ENCODE peak calls at places on chromosomes 16 and 17, in five cellular contexts. W is stimulated activated naive B cell treated with anti-CD40 and anti-IgM and Interleukin-4, amounts not matched to agents 10 μg/mL and 1 μg/mL and 100 μg/mL, for 72 hours; P is activated T-cell treated with anti-CD3 and anti-CD28 coated beads, Interleukin-2, amount 50 U/mL, for 48 hours; Y is ELR; N is NCI-H1092 treated with DMSO at 0.1 percent for 48 hours. T is an unnamed sample.

GRCh38 chr17:17511971-17512858 is 16.0 kb upstream of the RASD1 start:
- DNase-seq in W (no peak), P (no peak), Y (peak; percentile 96), N (no peak), T (no peak)

GRCh38 chr16:1144476-1145382 is 8.2 kb upstream of the CACNA1H start:
- DNase-seq in W (no peak), P (no peak), Y (no peak), N (peak; percentile 71), T (no peak)

GRCh38 chr16:977096-977701 is 4.4 kb upstream of the SOX8 start:
- DNase-seq in W (no peak), P (no peak), Y (no peak), N (no peak), T (no peak)

GRCh38 chr16:87206646-87207451 is 110.3 kb downstream of the C16orf95 start:
- DNase-seq in W (no peak), P (no peak), Y (peak; percentile 96), N (no peak), T (no peak)

GRCh38 chr16:55543470-55543869 is 23.0 kb upstream of the CAPNS2 start:
- DNase-seq in W (no peak), P (no peak), Y (peak; percentile 69), N (peak; percentile 46), T (no peak)

GRCh38 chr17:77665833-77666232 is 292.7 kb upstream of the TNRC6C start:
- DNase-seq in W (no peak), P (no peak), Y (no peak), N (no peak), T (no peak)

GRCh38 chr17:71855000-71855399 is 265.8 kb upstream of the SOX9 start:
- DNase-seq in W (no peak), P (no peak), Y (no peak), N (no peak), T (no peak)

GRCh38 chr16:2025251-2025650 is 1.5 kb upstream of the NHERF2 start:
- DNase-seq in W (no peak), P (no peak), Y (no peak), N (no peak), T (no peak)

GRCh38 chr17:1919206-1919605 is 89.4 kb downstream of the RPA1 start:
- DNase-seq in W (no peak), P (no peak), Y (no peak), N (no peak), T (no peak)

GRCh38 chr16:67024384-67024896 is 4.5 kb upstream of the CBFB start:
- DNase-seq in W (no peak), P (peak; percentile 13), Y (no peak), N (no peak), T (no peak)

GRCh38 chr16:76650579-76650978 is 373.4 kb downstream of the CNTNAP4 start:
- DNase-seq in W (no peak), P (no peak), Y (peak; percentile 1), N (no peak), T (no peak)

GRCh38 chr16:1133271-1133670 is 19.6 kb upstream of the CACNA1H start:
- DNase-seq in W (no peak), P (no peak), Y (no peak), N (no peak), T (no peak)

GRCh38 chr17:45087496-45087975 is 26.4 kb downstream of the NMT1 start:
- DNase-seq in W (no peak), P (no peak), Y (no peak), N (no peak), T (no peak)

GRCh38 chr16:46830417-46830901 is 521 bp downstream of the C16orf87 start:
- DNase-seq in W (no peak), P (peak; percentile 52), Y (peak; percentile 50), N (no peak), T (peak; percentile 54)

GRCh38 chr17:57259817-57260216 is 3.5 kb downstream of the MSI2 start:
- DNase-seq in W (no peak), P (no peak), Y (no peak), N (no peak), T (no peak)

GRCh38 chr17:76146053-76146875 is 5.2 kb upstream of the FOXJ1 start:
- DNase-seq in W (no peak), P (no peak), Y (peak; percentile 28), N (no peak), T (no peak)

GRCh38 chr16:82655315-82655714 is 28.5 kb downstream of the CDH13 start:
- DNase-seq in W (no peak), P (peak; percentile 60), Y (peak; percentile 94), N (no peak), T (peak; percentile 55)

GRCh38 chr17:20059728-20060188 is 50.6 kb downstream of the SPECC1 start:
- DNase-seq in W (no peak), P (no peak), Y (peak; percentile 13), N (no peak), T (no peak)

GRCh38 chr16:424033-424622 is 1.3 kb upstream of the RAB11FIP3 start:
- DNase-seq in W (no peak), P (no peak), Y (peak; percentile 92), N (no peak), T (no peak)

GRCh38 chr16:19084879-19085278 is 17.5 kb downstream of the COQ7 start:
- DNase-seq in W (no peak), P (no peak), Y (no peak), N (no peak), T (no peak)

GRCh38 chr16:56653218-56653617 is 1.5 kb downstream of the MT1B start:
- DNase-seq in W (no peak), P (no peak), Y (no peak), N (no peak), T (no peak)

GRCh38 chr16:78871241-78871640 is 729.3 kb downstream of the MAF start:
- DNase-seq in W (no peak), P (no peak), Y (no peak), N (peak; percentile 12), T (no peak)

GRCh38 chr16:69918241-69918640 is 32.9 kb upstream of the CLEC18A start:
- DNase-seq in W (no peak), P (no peak), Y (peak; percentile 35), N (no peak), T (no peak)

GRCh38 chr17:78349831-78350631 is 9.8 kb downstream of the SOCS3 start:
- DNase-seq in W (no peak), P (no peak), Y (no peak), N (no peak), T (no peak)

GRCh38 chr16:52469775-52470174 is 77.2 kb downstream of the TOX3 start:
- DNase-seq in W (no peak), P (no peak), Y (no peak), N (no peak), T (no peak)

GRCh38 chr16:81607805-81608514 is 163.4 kb downstream of the CMIP start:
- DNase-seq in W (no peak), P (no peak), Y (no peak), N (no peak), T (no peak)

GRCh38 chr17:77790143-77790829 is 168.2 kb upstream of the TNRC6C start:
- DNase-seq in W (no peak), P (no peak), Y (no peak), N (no peak), T (no peak)

GRCh38 chr17:31319253-31319661 is 2.2 kb downstream of the EVI2A start:
- DNase-seq in W (no peak), P (no peak), Y (no peak), N (no peak), T (no peak)

GRCh38 chr16:61500851-61501250 is 535.4 kb downstream of the CDH8 start:
- DNase-seq in W (no peak), P (no peak), Y (no peak), N (no peak), T (no peak)

GRCh38 chr17:71828182-71828596 is 292.6 kb upstream of the SOX9 start:
- DNase-seq in W (no peak), P (no peak), Y (peak; percentile 53), N (peak; percentile 62), T (no peak)

GRCh38 chr17:31834448-31834847 is 24.6 kb downstream of the COPRS start:
- DNase-seq in W (peak; percentile 53), P (no peak), Y (no peak), N (no peak), T (no peak)

GRCh38 chr16:67632415-67633172 is 12.3 kb upstream of the CARMIL2 start:
- DNase-seq in W (no peak), P (no peak), Y (no peak), N (no peak), T (no peak)

GRCh38 chr16:65657051-65657450 is 535.2 kb upstream of the CDH11 start:
- DNase-seq in W (no peak), P (no peak), Y (no peak), N (no peak), T (no peak)

GRCh38 chr16:21598676-21599157 is 660 bp upstream of the METTL9 start:
- DNase-seq in W (no peak), P (no peak), Y (no peak), N (peak; percentile 42), T (no peak)

GRCh38 chr16:46972971-46973456 is 460 bp downstream of the DNAJA2 start:
- DNase-seq in W (peak; percentile 27), P (peak; percentile 66), Y (peak; percentile 56), N (peak; percentile 48), T (peak; percentile 63)

GRCh38 chr17:31743767-31744166 is 115.3 kb downstream of the COPRS start:
- DNase-seq in W (no peak), P (no peak), Y (no peak), N (no peak), T (no peak)